ENCODE peak calls at places on chromosome 10, in eight cellular contexts. B is WTC11, F is A549, I is HepG2, T is GM12878, C is IMR-90, U is K562, Z is H1. N is an unnamed sample.

GRCh38 chr10:47104101-47104707 is 193.0 kb downstream of the PTPN20 start:
- DNase-seq in C (peak), B (no peak), I (no peak), U (no peak), Z (no peak), T (no peak), F (no peak), N (no peak)

GRCh38 chr10:113965683-113966082 is 78.0 kb upstream of the ADRB1 start:
- DNase-seq in F (no peak), T (no peak), Z (no peak), B (no peak), U (no peak), I (no peak), C (no peak), N (no peak)

GRCh38 chr10:82319558-82319957 is 444.6 kb downstream of the NRG3 start:
- DNase-seq in U (no peak), T (no peak), C (no peak), Z (no peak), F (no peak), I (no peak), B (peak), N (no peak)

GRCh38 chr10:78225611-78226010 is 191.9 kb downstream of the RPS24 start:
- DNase-seq in C (no peak), B (no peak), F (no peak), T (no peak), I (no peak), U (no peak), Z (no peak), N (no peak)

GRCh38 chr10:1575481-1576244 is 161.7 kb downstream of the ADARB2 start:
- DNase-seq in C (no peak), Z (no peak), U (no peak), B (no peak), I (no peak), T (no peak), F (no peak), N (no peak)

GRCh38 chr10:79195091-79195923 is 126.5 kb downstream of the ZMIZ1 start:
- DNase-seq in U (peak), I (peak), B (peak), T (no peak), C (peak), Z (peak), F (peak), N (peak)

GRCh38 chr10:78028438-78029293 is 649 bp downstream of the POLR3A start:
- DNase-seq in I (peak), U (peak), F (no peak), C (peak), T (no peak), Z (no peak), B (peak), N (no peak)

GRCh38 chr10:122632031-122632430 is 67.6 kb downstream of the C10orf120 start:
- DNase-seq in T (no peak), I (no peak), Z (no peak), F (no peak), C (no peak), B (no peak), U (no peak), N (peak)

GRCh38 chr10:43399911-43400310 is 9.1 kb downstream of the HNRNPF start:
- DNase-seq in T (no peak), U (no peak), B (no peak), I (no peak), Z (no peak), C (no peak), F (no peak), N (no peak)

GRCh38 chr10:120507651-120508050 is 50.6 kb downstream of the PLPP4 start:
- DNase-seq in B (no peak), F (no peak), U (no peak), I (no peak), Z (no peak), C (no peak), T (no peak), N (no peak)

GRCh38 chr10:25766687-25767221 is 167.3 kb upstream of the MYO3A start:
- DNase-seq in B (peak), F (no peak), C (no peak), U (peak), I (no peak), Z (peak), T (no peak), N (peak)

GRCh38 chr10:102280397-102281015 is 35.2 kb downstream of the GBF1 start:
- DNase-seq in C (peak), B (no peak), F (no peak), U (no peak), T (no peak), Z (no peak), I (no peak), N (peak)

GRCh38 chr10:115950320-115950719 is 322.7 kb downstream of the GFRA1 start:
- DNase-seq in I (no peak), T (no peak), Z (no peak), F (no peak), B (no peak), C (peak), U (no peak), N (no peak)

GRCh38 chr10:90175161-90175681 is 473.8 kb downstream of the KIF20B start:
- DNase-seq in B (no peak), U (no peak), C (no peak), Z (no peak), F (no peak), T (no peak), I (no peak), N (no peak)

GRCh38 chr10:64096941-64097340 is 575.7 kb downstream of the REEP3 start:
- DNase-seq in T (no peak), U (no peak), B (no peak), Z (no peak), C (no peak), F (no peak), I (no peak), N (no peak)
- TF ChIP-seq USF2 in T (no peak), U (no peak), B (no peak), Z (no peak), C (no peak), F (no peak), I (no peak), N (no peak)

DNA sequence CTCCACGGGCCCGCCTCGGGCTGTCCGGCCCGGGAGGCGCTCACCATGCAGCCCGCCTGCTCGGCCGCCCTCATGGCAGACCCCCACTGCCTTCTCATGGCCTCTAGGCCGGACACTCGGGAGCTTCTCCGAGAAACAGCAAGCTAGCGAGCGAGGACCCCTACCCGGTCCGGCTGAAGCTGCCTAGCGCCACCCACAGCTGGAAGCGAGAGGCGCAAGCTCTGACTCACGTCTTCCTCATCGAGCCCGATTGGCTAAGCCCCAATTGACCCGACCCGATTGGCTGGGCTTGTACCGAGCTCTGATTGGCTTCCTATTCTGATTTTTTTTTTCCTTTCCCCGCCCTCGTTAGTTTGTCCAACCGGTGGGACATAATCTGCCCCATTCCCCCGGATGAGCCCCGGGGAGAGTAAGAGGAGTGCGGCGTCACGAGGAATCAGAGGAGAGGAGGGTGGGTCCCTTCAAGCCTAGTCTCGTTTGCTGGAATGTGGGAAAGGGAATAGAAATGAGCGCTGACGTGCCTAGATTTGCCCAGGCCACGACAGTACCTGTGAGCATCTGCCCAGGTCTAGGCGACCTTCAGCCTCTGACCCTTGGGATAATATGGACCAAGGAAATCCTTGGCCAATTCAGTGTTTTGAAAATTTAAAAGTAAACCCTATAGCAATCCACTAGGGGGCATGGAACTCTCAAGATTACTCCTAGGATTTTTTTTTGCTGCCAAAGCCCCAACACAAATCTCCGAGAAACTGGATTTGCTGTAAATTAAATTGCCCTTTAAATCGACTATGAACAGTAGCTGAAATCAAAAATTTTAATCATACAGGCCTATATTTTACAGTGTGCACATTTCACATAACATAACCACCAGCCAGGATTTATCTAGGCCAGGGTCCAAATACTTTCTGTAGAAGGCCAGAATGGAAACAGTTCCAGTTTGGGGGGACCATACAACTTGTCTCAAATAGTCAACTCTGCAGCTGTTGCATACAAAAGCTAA is at the start of gene TYSND1:
- DNase-seq in U (no peak), F (peak), I (peak), C (peak), T (peak), Z (peak), B (peak), N (peak)
- TF ChIP-seq USF2 in U (no peak), F (no peak), I (no peak), C (no peak), T (no peak), Z (no peak), B (peak), N (no peak)

DNA sequence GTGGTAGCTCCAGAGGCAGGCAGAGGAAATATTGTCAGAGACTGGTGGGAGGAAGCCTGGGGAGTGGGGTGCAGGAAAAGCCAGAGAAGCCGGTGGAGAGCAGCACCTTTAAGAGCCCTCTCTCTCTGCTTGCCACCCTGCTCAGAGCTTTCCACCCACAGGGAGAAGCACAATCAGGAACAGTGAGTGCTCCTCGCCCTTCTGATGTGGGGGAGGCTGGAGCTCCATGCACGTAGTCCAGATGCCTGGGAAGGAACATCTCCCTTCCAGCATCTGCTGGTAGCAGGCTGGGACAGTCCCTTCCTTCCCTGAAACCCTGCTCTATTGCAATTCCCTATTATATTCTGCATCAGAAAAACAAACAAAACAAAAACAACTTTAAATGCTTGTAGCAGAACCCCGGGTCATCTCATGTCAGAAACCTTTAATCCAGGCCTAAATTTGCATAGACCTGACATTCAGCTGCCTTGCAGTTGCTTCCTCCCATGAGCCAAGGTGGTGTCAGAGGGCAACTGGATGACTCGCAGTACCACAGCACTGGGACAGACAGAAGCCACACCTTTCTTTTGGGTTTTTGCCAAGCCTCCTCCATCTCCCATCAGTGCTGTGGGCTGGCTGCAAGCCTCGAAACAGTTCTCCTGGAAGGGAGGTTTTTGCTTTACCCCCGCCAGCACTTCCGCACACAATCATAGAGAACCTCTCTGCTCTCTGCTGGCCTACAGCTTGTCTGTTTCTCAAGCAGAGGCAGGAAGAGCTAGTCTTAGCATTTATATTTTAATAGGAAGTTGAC is 13.1 kb downstream of the AVPI1 start:
- DNase-seq in T (no peak), C (peak), F (peak), U (peak), B (no peak), Z (no peak), I (no peak), N (no peak)
- TF ChIP-seq USF2 in T (no peak), C (no peak), F (no peak), U (no peak), B (no peak), Z (no peak), I (no peak), N (no peak)

GRCh38 chr10:112262556-112262955 is 20.6 kb upstream of the TECTB start:
- DNase-seq in C (peak), B (no peak), U (no peak), Z (no peak), T (no peak), F (no peak), I (no peak), N (no peak)
- TF ChIP-seq USF2 in C (no peak), B (no peak), U (no peak), Z (no peak), T (no peak), F (no peak), I (no peak), N (no peak)

DNA sequence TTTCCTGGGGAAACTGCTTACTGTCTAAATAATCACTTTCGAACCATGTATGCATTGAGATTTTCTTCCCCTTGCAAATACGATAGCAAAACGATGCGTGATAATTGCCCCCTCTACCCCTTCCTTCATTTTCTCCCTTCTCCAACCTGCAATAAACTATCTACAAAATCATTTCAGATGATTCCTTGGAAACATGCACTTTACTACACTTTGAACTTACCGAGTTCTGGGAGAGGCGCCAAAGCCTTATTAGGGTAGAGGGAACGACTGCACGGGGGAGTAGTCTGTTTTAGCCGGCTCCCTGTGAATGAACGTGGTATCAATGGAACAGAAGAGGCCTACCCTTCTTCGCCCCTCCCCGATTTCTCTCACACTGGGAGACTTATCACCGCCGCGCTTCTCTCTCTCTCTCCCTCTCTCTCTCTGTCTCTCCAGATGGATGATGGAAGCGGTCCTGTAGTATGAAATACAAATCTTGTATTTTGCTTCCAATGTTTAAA is at the start of gene FGFBP3:
- DNase-seq in U (peak), C (peak), Z (no peak), T (no peak), B (peak), F (peak), I (peak), N (peak)
- TF ChIP-seq USF2 in U (no peak), C (no peak), Z (no peak), T (no peak), B (no peak), F (no peak), I (no peak), N (no peak)

GRCh38 chr10:98349508-98349922 is 65.5 kb downstream of the PYROXD2 start:
- DNase-seq in I (no peak), T (no peak), U (no peak), Z (no peak), F (no peak), B (no peak), C (peak), N (no peak)

GRCh38 chr10:98353105-98353504 is 61.9 kb downstream of the PYROXD2 start:
- DNase-seq in U (no peak), B (no peak), T (no peak), C (no peak), F (no peak), I (no peak), Z (no peak), N (no peak)

GRCh38 chr10:98357208-98357836 is 57.7 kb downstream of the PYROXD2 start:
- DNase-seq in F (no peak), T (no peak), B (no peak), I (no peak), Z (no peak), C (peak), U (no peak), N (no peak)

GRCh38 chr10:98351831-98352402 is 63.1 kb downstream of the PYROXD2 start:
- DNase-seq in T (no peak), I (no peak), B (no peak), Z (no peak), U (no peak), C (no peak), F (no peak), N (no peak)

DNA sequence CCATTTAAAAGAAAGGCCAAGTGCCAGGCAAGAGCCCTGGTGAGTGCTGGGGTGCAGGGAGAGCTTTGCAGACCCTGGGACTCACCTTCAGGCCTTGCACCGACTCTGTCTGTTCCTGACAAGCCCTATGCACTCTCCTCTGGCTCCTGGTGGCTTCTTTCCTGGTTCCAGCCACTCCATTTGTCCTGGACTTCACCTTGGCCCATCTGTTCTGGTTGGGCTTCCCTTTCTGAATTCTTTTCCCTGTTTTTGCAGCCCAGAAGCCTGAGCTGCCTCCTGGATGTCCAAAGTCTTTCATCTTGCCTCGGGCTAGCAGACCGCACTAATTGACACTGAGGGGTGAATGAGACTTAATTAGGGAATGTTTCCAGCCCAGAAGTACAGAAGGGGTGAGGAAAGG is 60.5 kb downstream of the PYROXD2 start:
- DNase-seq in B (no peak), T (no peak), I (no peak), F (no peak), Z (no peak), U (no peak), C (no peak), N (no peak)
- TF ChIP-seq USF2 in B (no peak), T (no peak), I (no peak), F (no peak), Z (no peak), U (no peak), C (no peak), N (no peak)

DNA sequence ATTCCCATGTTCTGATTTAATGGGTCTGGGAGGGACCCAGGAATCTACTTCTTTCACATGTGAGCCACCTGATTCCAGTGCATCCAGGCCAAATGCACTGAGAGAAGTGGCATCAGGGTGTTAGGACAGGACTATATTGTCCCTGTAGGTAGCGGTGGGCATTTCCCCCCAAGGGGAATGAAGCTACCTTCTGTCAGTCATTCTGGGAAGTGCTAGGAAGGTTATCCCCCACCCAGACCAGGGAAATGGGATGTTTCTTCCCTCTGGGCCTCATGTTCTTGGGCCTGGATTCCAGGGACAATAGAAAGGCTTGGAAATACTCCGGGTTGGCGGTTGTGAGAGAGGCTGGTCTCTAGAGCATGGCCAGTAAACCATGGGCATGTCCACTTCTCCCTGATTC is 20.8 kb downstream of the C10orf53 start:
- DNase-seq in B (no peak), T (no peak), I (no peak), C (no peak), Z (no peak), F (no peak), U (no peak), N (no peak)
- TF ChIP-seq USF2 in B (no peak), T (no peak), I (no peak), C (no peak), Z (no peak), F (no peak), U (no peak), N (no peak)

GRCh38 chr10:44569193-44570091 is 184.5 kb upstream of the CXCL12 start:
- DNase-seq in Z (no peak), U (no peak), C (peak), T (no peak), B (no peak), I (no peak), F (no peak), N (no peak)

GRCh38 chr10:44571701-44572100 is 186.8 kb upstream of the CXCL12 start:
- DNase-seq in T (no peak), Z (no peak), F (no peak), U (no peak), B (no peak), C (peak), I (no peak), N (no peak)

GRCh38 chr10:44564801-44565200 is 179.9 kb upstream of the CXCL12 start:
- DNase-seq in Z (no peak), F (no peak), I (no peak), U (no peak), T (no peak), B (no peak), C (no peak), N (no peak)

GRCh38 chr10:44566786-44567185 is 181.9 kb upstream of the CXCL12 start:
- DNase-seq in U (no peak), T (no peak), B (no peak), F (no peak), Z (no peak), I (no peak), C (no peak), N (no peak)

GRCh38 chr10:44567471-44567870 is 182.6 kb upstream of the CXCL12 start:
- DNase-seq in U (no peak), Z (no peak), T (no peak), B (no peak), I (no peak), F (no peak), C (peak), N (no peak)
- TF ChIP-seq USF2 in U (no peak), Z (no peak), T (no peak), B (no peak), I (no peak), F (no peak), C (no peak), N (no peak)

N was measured in SK-N-SH.